ENCODE peak calls at places on chromosomes 13 and 19, in five cellular contexts. B, Z, A, C and T are unnamed samples.

GRCh38 chr19:38340927-38341326 is 5.3 kb downstream of the CATSPERG start:
- DNase-seq in B (no peak), Z (no peak), A (no peak), C (no peak), T (no peak)

GRCh38 chr19:3494559-3494958 is 5.9 kb downstream of the DOHH start:
- DNase-seq in A (no peak), B (no peak), C (no peak), Z (no peak), T (no peak)

GRCh38 chr19:10604460-10604980 is 17.4 kb upstream of the AP1M2 start:
- DNase-seq in A (no peak), C (peak; percentile 52), Z (no peak), B (no peak), T (no peak)

GRCh38 chr13:27403252-27403678 is 21.2 kb upstream of the GTF3A start:
- DNase-seq in B (no peak), A (no peak), Z (no peak), C (no peak), T (peak; percentile 65)

GRCh38 chr19:47819841-47820244 is 1.9 kb upstream of the CRX start:
- DNase-seq in Z (no peak), C (no peak), A (no peak), B (no peak), T (no peak)

GRCh38 chr13:67119481-67119883 is 110.7 kb downstream of the PCDH9 start:
- DNase-seq in A (peak; percentile 8), Z (peak; percentile 91), C (no peak), B (no peak), T (peak; percentile 96)

GRCh38 chr13:40792284-40793051 is 3.1 kb downstream of the SLC25A15 start:
- DNase-seq in A (no peak), C (no peak), Z (no peak), B (no peak), T (no peak)

GRCh38 chr13:26133851-26134250 is 82.0 kb upstream of the SHISA2 start:
- DNase-seq in A (no peak), C (no peak), Z (no peak), B (no peak), T (no peak)

GRCh38 chr19:7078007-7078406 is 8.5 kb downstream of the ZNF557 start:
- DNase-seq in Z (peak; percentile 33), A (no peak), B (no peak), C (no peak), T (no peak)

GRCh38 chr19:48480476-48481190 is 11.5 kb downstream of the CYTH2 start:
- DNase-seq in C (no peak), B (no peak), Z (no peak), A (no peak), T (no peak)

GRCh38 chr19:23116802-23117571 is at the start of gene ZNF730:
- DNase-seq in Z (no peak), C (peak; percentile 13), A (no peak), B (peak; percentile 38), T (peak; percentile 68)

GRCh38 chr13:74024314-74024713 is 109.9 kb downstream of the KLF12 start:
- DNase-seq in Z (no peak), C (no peak), A (no peak), B (no peak), T (no peak)

GRCh38 chr13:98890186-98890585 is 87.7 kb downstream of the DOCK9 start:
- DNase-seq in A (no peak), C (no peak), B (no peak), Z (no peak), T (peak; percentile 74)

GRCh38 chr19:29370276-29370675 is 155.5 kb upstream of the VSTM2B start:
- DNase-seq in A (no peak), C (no peak), B (peak; percentile 1), Z (no peak), T (no peak)

GRCh38 chr19:47069795-47070194 is 21.4 kb upstream of the TMEM160 start:
- DNase-seq in Z (no peak), A (no peak), C (no peak), B (no peak), T (no peak)

GRCh38 chr19:56837492-56837891 is 3.0 kb downstream of the PEG3 start:
- DNase-seq in B (no peak), C (no peak), A (no peak), Z (no peak), T (no peak)

GRCh38 chr19:48364564-48365363 is 597 bp downstream of the SYNGR4 start:
- DNase-seq in C (no peak), A (no peak), Z (no peak), B (no peak), T (no peak)

GRCh38 chr13:51292000-51292550 is 47.4 kb upstream of the SERPINE3 start:
- DNase-seq in A (no peak), Z (no peak), B (no peak), C (no peak), T (peak; percentile 62)

GRCh38 chr19:29884466-29884865 is 57.6 kb upstream of the URI1 start:
- DNase-seq in Z (no peak), C (no peak), B (no peak), A (no peak), T (no peak)

GRCh38 chr13:98976338-98976737 is 1.5 kb downstream of the DOCK9 start:
- DNase-seq in C (no peak), B (no peak), Z (no peak), A (no peak), T (peak; percentile 53)

GRCh38 chr19:3336680-3337523 is 29.5 kb upstream of the NFIC start:
- DNase-seq in A (no peak), C (no peak), Z (peak; percentile 79), B (no peak), T (peak; percentile 48)

GRCh38 chr19:10013834-10014618 is 743 bp downstream of the RDH8 start:
- DNase-seq in C (no peak), A (no peak), B (no peak), Z (no peak), T (no peak)

GRCh38 chr13:106858910-106859309 is 291.0 kb upstream of the ARGLU1 start:
- DNase-seq in B (no peak), A (no peak), Z (no peak), C (no peak), T (no peak)

GRCh38 chr13:20320885-20321284 is 88.8 kb upstream of the GJB6 start:
- DNase-seq in Z (no peak), C (no peak), B (no peak), A (no peak), T (no peak)

GRCh38 chr19:43651758-43652545 is 12.3 kb upstream of the CADM4 start:
- DNase-seq in Z (peak; percentile 84), A (no peak), C (no peak), B (peak; percentile 66), T (peak; percentile 65)

GRCh38 chr13:113861433-113862030 is 2.3 kb downstream of the GAS6 start:
- DNase-seq in C (no peak), Z (no peak), B (no peak), A (no peak), T (no peak)

GRCh38 chr13:30381049-30381448 is 41.2 kb upstream of the UBE2L5 start:
- DNase-seq in B (no peak), A (no peak), Z (no peak), C (no peak), T (no peak)

GRCh38 chr13:20129076-20129475 is 31.8 kb downstream of the GJA3 start:
- DNase-seq in B (no peak), Z (no peak), C (no peak), A (no peak), T (no peak)

GRCh38 chr13:29204651-29205050 is 384.5 kb downstream of the MTUS2 start:
- DNase-seq in Z (no peak), A (no peak), B (no peak), C (no peak), T (no peak)

GRCh38 chr13:32471187-32471922 is 43.4 kb upstream of the N4BP2L1 start:
- DNase-seq in Z (no peak), A (no peak), C (no peak), B (no peak), T (peak; percentile 67)

GRCh38 chr19:44141191-44142013 is at the start of gene ZNF234:
- DNase-seq in A (peak; percentile 33), Z (peak; percentile 87), B (peak; percentile 59), C (peak; percentile 40), T (peak; percentile 85)

GRCh38 chr13:70842062-70842644 is 733.9 kb upstream of the KLHL1 start:
- DNase-seq in A (no peak), C (no peak), B (no peak), Z (no peak), T (no peak)

GRCh38 chr13:46386996-46387851 is at the start of gene RUBCNL:
- DNase-seq in C (no peak), A (peak; percentile 26), B (peak; percentile 8), Z (peak; percentile 29), T (no peak)

GRCh38 chr13:113982296-113982661 is 8.4 kb upstream of the C13orf46 start:
- DNase-seq in B (no peak), A (no peak), Z (no peak), C (no peak), T (no peak)

GRCh38 chr19:5826531-5827341 is 12.8 kb downstream of the FUT6 start:
- DNase-seq in C (no peak), B (no peak), Z (peak; percentile 70), A (peak; percentile 74), T (no peak)
- H3K4me2 ChIP-seq in C (peak overlapping the region; percentile 64), B (peak overlapping the region; percentile 70), Z (peak overlapping the region; percentile 89), A (peak overlapping the region; percentile 96), T (no peak overlapping the region)

GRCh38 chr19:8321067-8321759 is at the start of the genes NDUFA7 and RPS28:
- DNase-seq in A (peak; percentile 86), C (peak; percentile 91), B (peak; percentile 92), Z (peak; percentile 92), T (peak; percentile 94)
- TF ChIP-seq POLR2A in A (peak; percentile 73), C (peak; percentile 97), B (peak; percentile 97), Z (peak; percentile 81), T (peak; percentile 93)

GRCh38 chr13:95281258-95281602 is 20.0 kb downstream of the ABCC4 start:
- DNase-seq in Z (no peak), B (no peak), C (no peak), A (no peak), T (no peak)
- H3K4me2 ChIP-seq in Z (peak overlapping the region; percentile 62), B (no peak overlapping the region), C (peak overlapping the region; percentile 71), A (no peak overlapping the region), T (no peak overlapping the region)

DNA sequence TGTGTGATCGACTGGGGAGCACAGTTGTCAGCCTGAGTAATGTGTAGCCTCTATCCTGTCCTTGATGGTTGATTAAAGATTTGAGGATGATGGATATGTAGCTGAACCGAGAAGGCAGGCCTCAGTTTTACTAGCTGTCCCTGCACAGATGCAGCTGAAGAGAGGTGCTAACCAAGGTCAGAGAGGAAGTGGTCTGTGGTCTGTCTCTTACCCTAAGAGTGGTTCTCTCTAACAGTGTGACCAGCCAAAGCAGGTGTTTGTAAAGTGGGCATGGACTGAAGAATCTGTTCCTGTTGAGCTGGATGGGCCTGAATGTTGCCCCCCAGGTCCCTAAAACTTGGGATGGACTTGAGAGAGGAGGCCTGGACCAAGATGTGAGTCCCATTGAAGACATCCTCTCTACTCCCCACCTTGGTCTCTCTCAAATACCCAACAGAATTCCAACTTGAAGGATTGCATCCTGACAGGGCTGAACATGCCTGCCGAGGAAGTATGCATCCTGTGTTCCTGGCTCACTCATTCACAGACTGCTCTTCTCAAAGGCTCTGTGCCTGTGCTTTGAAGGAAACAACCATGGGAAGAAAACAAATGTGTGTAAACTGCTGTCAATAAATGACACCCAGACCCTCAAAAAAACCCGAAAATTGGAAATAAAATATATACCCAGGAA is 223.8 kb downstream of the MAB21L1 start:
- DNase-seq in A (no peak), Z (no peak), B (no peak), C (peak; percentile 21), T (no peak)
- TF ChIP-seq POLR2A in A (no peak), Z (no peak), B (no peak), C (no peak), T (no peak)